ENCODE peak calls at places on chromosome 17, in ten cellular contexts. M is CD4-positive, CD25-positive, alpha-beta regulatory T cell; D is neuronal stem cell; V is mammary epithelial cell; P is left ventricle myocardium inferior; I is effector memory CD4-positive, alpha-beta T cell; J is pancreas; U is prostate gland; T is uterus; S is Karpas-422. R is an unnamed sample. For H3K4me1, the result is how much of the 10 kb centered on the place peaks cover.

GRCh38 chr17:8791910-8792270 is 7.3 kb downstream of the MFSD6L start:
- DNase-seq in M (no peak), D (no peak), V (peak), P (no peak), I (no peak), J (no peak), U (no peak), T (no peak), S (no peak), R (no peak)

GRCh38 chr17:60989439-60989838 is 311.8 kb downstream of the BCAS3 start:
- DNase-seq in M (no peak), D (no peak), V (no peak), P (no peak), I (no peak), J (no peak), U (no peak), T (no peak), S (no peak), R (no peak)

GRCh38 chr17:55641559-55642160 is 81.0 kb downstream of the TMEM100 start:
- DNase-seq in M (peak), D (no peak), V (peak), P (peak), I (no peak), J (peak), U (peak), T (peak), S (peak), R (no peak)

GRCh38 chr17:4220655-4221054 is 43.1 kb downstream of the ANKFY1 start:
- DNase-seq in M (no peak), D (no peak), V (no peak), P (no peak), I (no peak), J (no peak), U (peak), T (peak), S (no peak), R (no peak)

GRCh38 chr17:80327518-80327917 is 66.9 kb downstream of the RNF213 start:
- DNase-seq in M (no peak), D (no peak), V (no peak), P (no peak), I (no peak), J (no peak), U (no peak), T (no peak), S (no peak), R (no peak)

GRCh38 chr17:80017226-80018010 is 18.3 kb downstream of the TBC1D16 start:
- DNase-seq in M (no peak), D (no peak), V (no peak), P (no peak), I (no peak), J (no peak), U (no peak), T (no peak), S (no peak), R (no peak)

GRCh38 chr17:61349350-61349749 is 50.3 kb upstream of the TBX2 start:
- DNase-seq in M (no peak), D (no peak), V (no peak), P (no peak), I (no peak), J (no peak), U (no peak), T (no peak), S (peak), R (no peak)

GRCh38 chr17:57481901-57482300 is 225.6 kb downstream of the MSI2 start:
- DNase-seq in M (no peak), D (no peak), V (peak), P (no peak), I (no peak), J (no peak), U (no peak), T (peak), S (no peak), R (no peak)

DNA sequence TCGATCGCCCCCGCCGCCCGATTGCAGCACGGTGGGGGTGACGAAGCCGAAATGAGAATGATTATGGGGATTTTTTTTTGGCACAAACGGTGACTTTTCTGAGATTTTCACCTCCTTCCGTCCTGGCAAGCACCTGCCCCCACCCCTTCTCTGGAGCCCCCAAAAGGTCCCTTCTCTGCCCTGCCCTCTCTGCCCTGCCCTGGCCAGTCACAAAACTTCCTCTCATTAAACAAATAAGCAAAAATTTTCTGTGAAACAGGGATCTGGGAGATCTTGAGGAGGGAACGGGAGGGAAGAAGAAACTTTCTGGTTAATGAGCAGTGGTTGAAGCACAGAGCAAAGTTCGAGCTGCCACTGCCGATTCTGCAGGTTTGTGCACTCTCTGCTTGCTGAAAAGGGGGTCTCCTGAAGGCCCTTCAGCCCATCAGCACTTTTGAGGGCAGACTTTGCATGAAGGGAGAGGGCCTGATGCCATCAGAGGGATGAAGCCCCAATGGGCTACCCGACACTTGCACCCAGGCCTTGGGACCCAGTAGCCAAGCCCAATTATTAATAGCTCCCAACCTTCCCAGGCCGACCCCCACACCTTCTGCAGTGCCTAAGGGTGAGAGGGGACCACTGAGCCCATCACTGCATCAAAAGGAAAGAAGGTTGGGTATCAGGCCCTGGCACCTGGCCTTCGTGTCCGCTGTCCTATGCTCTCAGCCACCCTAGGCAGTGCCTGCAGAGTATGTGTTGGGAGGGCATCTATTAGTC is 1.0 kb upstream of the HOXB8 start:
- DNase-seq in M (no peak), D (no peak), V (no peak), P (no peak), I (no peak), J (no peak), U (no peak), T (no peak), S (no peak), R (no peak)
- H3K4me1 ChIP-seq in M (half or more), D (under half), V (under half), P (under half), I (under half), J (under half), U (under half), T (under half), S (under half), R (under half)

DNA sequence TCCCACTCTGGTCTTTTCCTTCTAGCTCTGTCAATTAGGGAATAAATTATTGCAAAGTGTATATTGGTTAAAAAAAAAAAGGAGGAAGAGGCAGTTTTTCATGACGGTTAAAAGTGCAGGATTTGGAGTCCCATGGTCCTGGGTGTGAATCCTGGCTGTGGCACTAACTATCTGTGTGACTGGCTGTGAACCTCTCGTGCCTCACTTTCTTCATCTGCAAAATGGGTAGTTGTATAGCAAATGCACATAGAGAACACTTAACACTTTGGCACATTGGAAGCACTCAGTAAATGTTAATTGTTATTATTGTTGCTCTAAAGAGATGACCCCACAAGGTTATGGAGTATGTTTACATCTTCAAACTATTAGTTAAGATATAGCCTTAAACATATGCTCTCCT is 10.5 kb upstream of the KRT23 start:
- DNase-seq in M (no peak), D (no peak), V (no peak), P (no peak), I (no peak), J (no peak), U (no peak), T (no peak), S (no peak), R (no peak)
- H3K4me1 ChIP-seq in M (under half), D (under half), V (under half), P (under half), I (under half), J (under half), U (under half), T (under half), S (under half), R (under half)

GRCh38 chr17:49217651-49218413 is 7.3 kb downstream of the ABI3 start:
- DNase-seq in M (peak), D (no peak), V (no peak), P (peak), I (peak), J (no peak), U (peak), T (no peak), S (peak), R (no peak)
- H3K4me1 ChIP-seq in M (half or more), D (under half), V (under half), P (half or more), I (under half), J (under half), U (under half), T (under half), S (half or more), R (under half)

GRCh38 chr17:42675984-42676423 is 790 bp downstream of the PLEKHH3 start:
- DNase-seq in M (no peak), D (no peak), V (no peak), P (peak), I (no peak), J (peak), U (peak), T (peak), S (no peak), R (no peak)
- H3K4me1 ChIP-seq in M (half or more), D (under half), V (half or more), P (half or more), I (half or more), J (under half), U (under half), T (under half), S (half or more), R (under half)

DNA sequence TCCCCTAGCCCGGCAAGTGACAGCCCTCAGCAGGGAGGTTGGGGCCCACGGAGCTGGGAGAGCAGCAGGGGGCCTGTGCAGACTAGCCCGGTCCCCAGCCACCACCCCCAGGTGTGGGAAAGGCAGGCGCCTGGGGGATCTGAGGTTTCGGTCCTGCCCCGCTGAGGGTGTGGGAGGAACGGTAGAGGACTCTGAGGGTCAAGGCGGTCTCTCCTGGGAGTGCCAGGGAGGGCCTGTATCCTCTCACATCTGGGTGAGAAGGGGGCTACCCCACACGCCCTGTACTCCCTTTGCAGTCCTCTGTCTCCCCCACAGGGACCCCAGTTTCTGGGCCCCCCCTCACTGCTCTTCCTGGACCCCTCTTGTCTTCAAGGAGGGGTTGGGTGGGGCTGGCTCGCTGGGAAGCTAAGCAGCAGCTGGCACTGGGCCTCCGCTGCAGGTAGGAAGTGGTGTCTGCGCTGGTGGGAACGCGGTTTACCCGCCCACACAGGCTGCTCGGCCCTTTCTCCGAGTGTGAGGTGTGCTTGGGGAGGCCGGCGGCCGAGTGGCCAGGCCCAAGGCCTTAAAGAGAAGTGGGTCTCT is 15.4 kb downstream of the CD7 start:
- DNase-seq in M (peak), D (no peak), V (peak), P (no peak), I (peak), J (peak), U (no peak), T (no peak), S (no peak), R (no peak)
- H3K4me1 ChIP-seq in M (half or more), D (under half), V (under half), P (under half), I (half or more), J (under half), U (under half), T (under half), S (under half), R (under half)

DNA sequence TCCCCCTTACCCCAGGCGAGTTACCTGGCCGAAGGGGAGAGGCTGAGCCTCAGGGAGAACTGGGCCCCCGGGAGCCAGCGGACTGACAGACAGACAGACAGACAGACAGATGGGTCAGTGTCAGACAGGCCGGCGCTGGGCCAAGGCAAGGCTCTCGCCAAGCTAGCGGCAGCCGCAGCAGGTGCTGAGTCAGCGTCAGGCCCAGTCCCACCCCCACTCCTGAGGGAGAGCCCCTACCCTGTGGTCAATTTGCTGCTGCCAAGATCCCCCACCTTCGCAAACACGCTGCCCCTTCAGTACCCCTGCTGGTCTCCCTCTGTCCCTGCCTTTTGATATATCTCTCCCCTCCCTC is 1.5 kb downstream of the FGF11 start:
- DNase-seq in M (no peak), D (no peak), V (peak), P (peak), I (no peak), J (peak), U (no peak), T (no peak), S (no peak), R (no peak)
- H3K4me1 ChIP-seq in M (half or more), D (under half), V (half or more), P (half or more), I (half or more), J (under half), U (under half), T (under half), S (under half), R (under half)

DNA sequence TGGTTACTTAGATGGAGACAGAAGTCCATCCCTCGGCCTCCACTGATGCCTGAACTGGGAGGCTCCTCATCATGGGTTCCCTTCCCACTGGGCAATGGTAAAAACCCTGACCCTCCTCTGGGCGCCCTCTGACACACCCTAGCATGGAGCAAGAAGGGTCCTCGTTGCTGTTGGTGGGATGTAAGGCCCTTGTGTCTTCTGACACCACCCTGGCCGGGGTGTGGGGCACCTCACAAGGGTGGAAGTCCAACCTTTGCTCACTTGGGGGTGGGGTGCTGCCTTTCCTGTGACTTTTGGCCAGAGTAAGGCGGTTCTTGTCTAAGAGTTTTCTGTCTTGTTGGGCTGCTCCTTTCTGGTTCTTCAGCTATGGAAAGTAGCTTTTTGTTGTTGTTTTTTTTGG is 28.7 kb downstream of the MPRIP start:
- DNase-seq in M (no peak), D (no peak), V (no peak), P (no peak), I (no peak), J (peak), U (no peak), T (peak), S (no peak), R (no peak)
- H3K4me1 ChIP-seq in M (under half), D (under half), V (half or more), P (half or more), I (under half), J (under half), U (under half), T (under half), S (under half), R (under half)

R was measured in iPS DF 6.9.